ENCODE peak calls at places on chromosomes 16 and 17, in four cellular contexts. One of them, this sample, is unnamed.

GRCh38 chr17:15892679-15893332 is 52.1 kb upstream of the ADORA2B start:
- DNase-seq in CD4-positive, alpha-beta T cell: no peak
- DNase-seq in lower leg skin: no peak
- DNase-seq in fibroblast of pulmonary artery: peak; percentile 58
- DNase-seq in this sample: no peak

GRCh38 chr17:1223662-1224061 is 43.9 kb upstream of the ABR start:
- DNase-seq in CD4-positive, alpha-beta T cell: no peak
- DNase-seq in lower leg skin: no peak
- DNase-seq in fibroblast of pulmonary artery: no peak
- DNase-seq in this sample: no peak

GRCh38 chr16:77784441-77785356 is 3.7 kb upstream of the VAT1L start:
- DNase-seq in CD4-positive, alpha-beta T cell: no peak
- DNase-seq in lower leg skin: no peak
- DNase-seq in fibroblast of pulmonary artery: no peak
- DNase-seq in this sample: no peak

GRCh38 chr17:19238167-19238505 is 970 bp downstream of the EPN2 start:
- DNase-seq in CD4-positive, alpha-beta T cell: no peak
- DNase-seq in lower leg skin: no peak
- DNase-seq in fibroblast of pulmonary artery: no peak
- DNase-seq in this sample: peak; percentile 42

GRCh38 chr16:58116046-58116445 is 13.1 kb downstream of the CFAP20 start:
- DNase-seq in CD4-positive, alpha-beta T cell: no peak
- DNase-seq in lower leg skin: no peak
- DNase-seq in fibroblast of pulmonary artery: no peak
- DNase-seq in this sample: no peak

GRCh38 chr16:7316266-7316888 is 16.3 kb upstream of the RBFOX1 start:
- DNase-seq in CD4-positive, alpha-beta T cell: no peak
- DNase-seq in lower leg skin: no peak
- DNase-seq in fibroblast of pulmonary artery: no peak
- DNase-seq in this sample: no peak

GRCh38 chr16:87580855-87581261 is 21.4 kb upstream of the JPH3 start:
- DNase-seq in CD4-positive, alpha-beta T cell: no peak
- DNase-seq in lower leg skin: no peak
- DNase-seq in fibroblast of pulmonary artery: peak; percentile 57
- DNase-seq in this sample: no peak

GRCh38 chr17:6654816-6655731 is 3.5 kb downstream of the C17orf100 start:
- DNase-seq in CD4-positive, alpha-beta T cell: no peak
- DNase-seq in lower leg skin: no peak
- DNase-seq in fibroblast of pulmonary artery: peak; percentile 10
- DNase-seq in this sample: peak; percentile 56

GRCh38 chr17:76714822-76715461 is 4.2 kb upstream of the MXRA7 start:
- DNase-seq in CD4-positive, alpha-beta T cell: peak; percentile 71
- DNase-seq in lower leg skin: no peak
- DNase-seq in fibroblast of pulmonary artery: peak; percentile 70
- DNase-seq in this sample: peak; percentile 87

GRCh38 chr17:77247048-77247541 is 106.3 kb downstream of the SEC14L1 start:
- DNase-seq in CD4-positive, alpha-beta T cell: peak; percentile 83
- DNase-seq in lower leg skin: peak; percentile 63
- DNase-seq in fibroblast of pulmonary artery: peak; percentile 75
- DNase-seq in this sample: peak; percentile 96

GRCh38 chr17:82984751-82985435 is 94.5 kb upstream of the METRNL start:
- DNase-seq in CD4-positive, alpha-beta T cell: no peak
- DNase-seq in lower leg skin: no peak
- DNase-seq in fibroblast of pulmonary artery: no peak
- DNase-seq in this sample: no peak

GRCh38 chr17:82888583-82889495 is 49.0 kb upstream of the ZNF750 start:
- DNase-seq in CD4-positive, alpha-beta T cell: no peak
- DNase-seq in lower leg skin: no peak
- DNase-seq in fibroblast of pulmonary artery: no peak
- DNase-seq in this sample: no peak

GRCh38 chr16:53952215-53953208 is 248.6 kb downstream of the FTO start:
- DNase-seq in CD4-positive, alpha-beta T cell: no peak
- DNase-seq in lower leg skin: no peak
- DNase-seq in fibroblast of pulmonary artery: peak; percentile 35
- DNase-seq in this sample: no peak

GRCh38 chr17:40121191-40121885 is 433 bp upstream of the MSL1 start:
- DNase-seq in CD4-positive, alpha-beta T cell: no peak
- DNase-seq in lower leg skin: no peak
- DNase-seq in fibroblast of pulmonary artery: peak; percentile 67
- DNase-seq in this sample: no peak

GRCh38 chr17:1227917-1228751 is 42.1 kb upstream of the BHLHA9 start:
- DNase-seq in CD4-positive, alpha-beta T cell: no peak
- DNase-seq in lower leg skin: no peak
- DNase-seq in fibroblast of pulmonary artery: no peak
- DNase-seq in this sample: no peak

GRCh38 chr17:36082062-36082461 is 7.9 kb downstream of the CCL3 start:
- DNase-seq in CD4-positive, alpha-beta T cell: no peak
- DNase-seq in lower leg skin: no peak
- DNase-seq in fibroblast of pulmonary artery: no peak
- DNase-seq in this sample: no peak

GRCh38 chr17:45889579-45889978 is 4.8 kb upstream of the MAPT start:
- DNase-seq in CD4-positive, alpha-beta T cell: no peak
- DNase-seq in lower leg skin: no peak
- DNase-seq in fibroblast of pulmonary artery: no peak
- DNase-seq in this sample: no peak

GRCh38 chr17:44941712-44942331 is 5.8 kb downstream of the KIF18B start:
- DNase-seq in CD4-positive, alpha-beta T cell: no peak
- DNase-seq in lower leg skin: no peak
- DNase-seq in fibroblast of pulmonary artery: no peak
- DNase-seq in this sample: no peak

GRCh38 chr16:64878964-64879363 is 242.9 kb downstream of the CDH11 start:
- DNase-seq in CD4-positive, alpha-beta T cell: no peak
- DNase-seq in lower leg skin: no peak
- DNase-seq in fibroblast of pulmonary artery: no peak
- DNase-seq in this sample: no peak

GRCh38 chr17:1491406-1492248 is 859 bp downstream of the MYO1C start:
- DNase-seq in CD4-positive, alpha-beta T cell: peak; percentile 38
- DNase-seq in lower leg skin: no peak
- DNase-seq in fibroblast of pulmonary artery: no peak
- DNase-seq in this sample: no peak

GRCh38 chr17:18031955-18032354 is 7.0 kb downstream of the ATPAF2 start:
- DNase-seq in CD4-positive, alpha-beta T cell: no peak
- DNase-seq in lower leg skin: no peak
- DNase-seq in fibroblast of pulmonary artery: peak; percentile 58
- DNase-seq in this sample: no peak

GRCh38 chr16:77816293-77816692 is 27.9 kb downstream of the VAT1L start:
- DNase-seq in CD4-positive, alpha-beta T cell: no peak
- DNase-seq in lower leg skin: no peak
- DNase-seq in fibroblast of pulmonary artery: peak; percentile 45
- DNase-seq in this sample: no peak

GRCh38 chr16:80794071-80794470 is 10.3 kb downstream of the CDYL2 start:
- DNase-seq in CD4-positive, alpha-beta T cell: no peak
- DNase-seq in lower leg skin: no peak
- DNase-seq in fibroblast of pulmonary artery: no peak
- DNase-seq in this sample: no peak

GRCh38 chr16:1070084-1070987 is 2.2 kb upstream of the SSTR5 start:
- DNase-seq in CD4-positive, alpha-beta T cell: no peak
- DNase-seq in lower leg skin: no peak
- DNase-seq in fibroblast of pulmonary artery: no peak
- DNase-seq in this sample: no peak
- TF ChIP-seq CTCF in CD4-positive, alpha-beta T cell: no peak
- TF ChIP-seq CTCF in lower leg skin: no peak
- TF ChIP-seq CTCF in fibroblast of pulmonary artery: no peak
- TF ChIP-seq CTCF in this sample: no peak

GRCh38 chr16:1494129-1494640 is 1.0 kb downstream of the TELO2 start:
- DNase-seq in CD4-positive, alpha-beta T cell: no peak
- DNase-seq in lower leg skin: no peak
- DNase-seq in fibroblast of pulmonary artery: peak; percentile 86
- DNase-seq in this sample: no peak
- TF ChIP-seq CTCF in CD4-positive, alpha-beta T cell: no peak
- TF ChIP-seq CTCF in lower leg skin: no peak
- TF ChIP-seq CTCF in fibroblast of pulmonary artery: peak; percentile 83
- TF ChIP-seq CTCF in this sample: peak; percentile 11

GRCh38 chr17:29117440-29117753 is 62.8 kb downstream of the MYO18A start:
- DNase-seq in CD4-positive, alpha-beta T cell: no peak
- DNase-seq in lower leg skin: no peak
- DNase-seq in fibroblast of pulmonary artery: no peak
- DNase-seq in this sample: no peak
- TF ChIP-seq CTCF in CD4-positive, alpha-beta T cell: peak; percentile 56
- TF ChIP-seq CTCF in lower leg skin: no peak
- TF ChIP-seq CTCF in fibroblast of pulmonary artery: no peak
- TF ChIP-seq CTCF in this sample: peak; percentile 49

GRCh38 chr17:47739150-47739549 is 6.1 kb downstream of the TBX21 start:
- DNase-seq in CD4-positive, alpha-beta T cell: no peak
- DNase-seq in lower leg skin: no peak
- DNase-seq in fibroblast of pulmonary artery: no peak
- DNase-seq in this sample: peak; percentile 14
- TF ChIP-seq CTCF in CD4-positive, alpha-beta T cell: no peak
- TF ChIP-seq CTCF in lower leg skin: no peak
- TF ChIP-seq CTCF in fibroblast of pulmonary artery: no peak
- TF ChIP-seq CTCF in this sample: no peak

GRCh38 chr16:27639588-27640276 is 89.8 kb downstream of the KATNIP start:
- DNase-seq in CD4-positive, alpha-beta T cell: no peak
- DNase-seq in lower leg skin: no peak
- DNase-seq in fibroblast of pulmonary artery: peak; percentile 73
- DNase-seq in this sample: no peak
- TF ChIP-seq CTCF in CD4-positive, alpha-beta T cell: no peak
- TF ChIP-seq CTCF in lower leg skin: no peak
- TF ChIP-seq CTCF in fibroblast of pulmonary artery: peak; percentile 86
- TF ChIP-seq CTCF in this sample: peak; percentile 51

GRCh38 chr16:19881028-19881427 is 3.6 kb downstream of the GPRC5B start:
- DNase-seq in CD4-positive, alpha-beta T cell: no peak
- DNase-seq in lower leg skin: no peak
- DNase-seq in fibroblast of pulmonary artery: no peak
- DNase-seq in this sample: no peak

GRCh38 chr16:19876501-19877059 is 8.1 kb downstream of the GPRC5B start:
- DNase-seq in CD4-positive, alpha-beta T cell: no peak
- DNase-seq in lower leg skin: no peak
- DNase-seq in fibroblast of pulmonary artery: no peak
- DNase-seq in this sample: no peak

GRCh38 chr16:19881783-19882182 is 2.9 kb downstream of the GPRC5B start:
- DNase-seq in CD4-positive, alpha-beta T cell: no peak
- DNase-seq in lower leg skin: no peak
- DNase-seq in fibroblast of pulmonary artery: no peak
- DNase-seq in this sample: no peak

GRCh38 chr16:19878760-19879159 is 5.9 kb downstream of the GPRC5B start:
- DNase-seq in CD4-positive, alpha-beta T cell: no peak
- DNase-seq in lower leg skin: no peak
- DNase-seq in fibroblast of pulmonary artery: no peak
- DNase-seq in this sample: no peak

DNA sequence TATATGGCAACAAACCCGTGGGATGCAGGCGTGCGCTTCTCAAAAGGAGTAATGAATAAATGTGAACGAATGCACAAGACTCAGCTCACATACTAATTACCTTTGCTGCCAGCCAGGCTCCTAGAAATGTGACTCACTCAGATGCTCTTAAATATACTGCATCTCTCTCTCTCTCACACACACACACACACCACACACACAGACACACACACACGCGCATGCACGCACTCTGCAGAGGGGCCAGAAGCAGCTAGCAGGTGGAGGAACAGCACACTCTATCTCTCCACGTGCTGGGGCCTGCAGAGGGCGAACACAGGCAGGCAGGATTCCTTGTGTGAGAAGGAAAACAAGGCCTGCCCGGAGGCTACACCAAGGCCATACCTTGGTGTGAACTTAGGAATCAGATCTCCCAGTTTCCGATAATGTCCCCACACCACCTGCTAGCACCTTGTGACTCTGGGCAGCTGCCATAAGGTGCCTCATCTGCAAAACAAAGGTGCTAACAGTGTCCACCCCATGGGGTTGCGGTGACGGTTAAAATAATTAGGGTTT is 5.3 kb downstream of the GPRC5B start:
- DNase-seq in CD4-positive, alpha-beta T cell: no peak
- DNase-seq in lower leg skin: peak; percentile 22
- DNase-seq in fibroblast of pulmonary artery: peak; percentile 20
- DNase-seq in this sample: no peak
- TF ChIP-seq CTCF in CD4-positive, alpha-beta T cell: no peak
- TF ChIP-seq CTCF in lower leg skin: no peak
- TF ChIP-seq CTCF in fibroblast of pulmonary artery: no peak
- TF ChIP-seq CTCF in this sample: no peak

GRCh38 chr17:2844386-2844785 is 48.1 kb downstream of the RAP1GAP2 start:
- DNase-seq in CD4-positive, alpha-beta T cell: no peak
- DNase-seq in lower leg skin: no peak
- DNase-seq in fibroblast of pulmonary artery: no peak
- DNase-seq in this sample: no peak
- TF ChIP-seq CTCF in CD4-positive, alpha-beta T cell: no peak
- TF ChIP-seq CTCF in lower leg skin: no peak
- TF ChIP-seq CTCF in fibroblast of pulmonary artery: peak; percentile 18
- TF ChIP-seq CTCF in this sample: no peak

DNA sequence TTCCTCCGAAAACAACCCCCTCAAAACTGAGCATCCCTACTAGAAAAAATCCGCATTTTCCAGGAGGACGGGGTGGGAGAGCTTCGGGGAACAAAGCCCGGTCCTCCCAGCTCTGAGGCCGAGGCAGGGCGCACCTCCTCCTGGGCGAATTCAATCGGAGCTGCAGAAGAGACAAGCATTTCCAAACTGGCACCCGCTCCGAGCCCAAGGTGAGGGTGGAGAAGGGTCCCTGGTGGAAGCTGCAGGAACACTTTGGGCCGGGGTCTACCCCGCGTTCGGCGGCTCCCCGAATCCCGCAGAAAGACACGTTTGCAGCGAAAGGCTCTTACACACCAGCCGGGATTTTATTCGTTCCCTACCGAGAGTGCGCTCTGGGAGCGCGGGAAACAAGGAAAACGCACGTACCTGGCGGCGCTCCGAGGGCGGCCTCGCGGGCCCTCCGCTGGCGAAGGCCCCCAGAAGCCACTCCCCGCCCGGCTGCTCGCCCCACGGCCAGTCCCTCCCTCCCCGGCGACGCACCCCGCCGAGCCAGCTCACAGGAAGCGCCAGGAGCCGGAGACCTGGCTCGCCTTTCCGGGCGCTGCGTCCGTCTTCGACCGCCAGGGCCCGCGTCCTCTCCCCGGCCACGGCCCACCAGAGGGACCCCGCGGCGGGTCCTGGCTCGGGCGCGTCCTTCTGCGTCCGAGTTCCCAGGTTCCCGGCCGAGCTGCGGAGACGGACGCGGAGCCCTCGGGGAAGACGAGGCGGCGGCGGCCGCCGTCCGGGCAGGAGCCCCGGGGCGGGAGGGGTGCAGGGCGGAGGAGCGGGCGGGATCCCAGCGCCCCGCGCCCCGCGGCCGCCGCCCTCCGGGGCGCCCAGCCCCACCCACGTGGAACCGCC is 49.8 kb upstream of the BAHCC1 start:
- DNase-seq in CD4-positive, alpha-beta T cell: peak; percentile 16
- DNase-seq in lower leg skin: peak; percentile 80
- DNase-seq in fibroblast of pulmonary artery: peak; percentile 92
- DNase-seq in this sample: peak; percentile 82
- TF ChIP-seq CTCF in CD4-positive, alpha-beta T cell: no peak
- TF ChIP-seq CTCF in lower leg skin: no peak
- TF ChIP-seq CTCF in fibroblast of pulmonary artery: no peak
- TF ChIP-seq CTCF in this sample: peak; percentile 55

GRCh38 chr16:25065899-25066298 is 45.6 kb upstream of the LCMT1 start:
- DNase-seq in CD4-positive, alpha-beta T cell: no peak
- DNase-seq in lower leg skin: no peak
- DNase-seq in fibroblast of pulmonary artery: no peak
- DNase-seq in this sample: no peak
- TF ChIP-seq CTCF in CD4-positive, alpha-beta T cell: no peak
- TF ChIP-seq CTCF in lower leg skin: no peak
- TF ChIP-seq CTCF in fibroblast of pulmonary artery: no peak
- TF ChIP-seq CTCF in this sample: no peak

This sample was measured in mesothelial cell of epicardium.